ENCODE peak calls at places on chromosomes 1 and 21, in nine cellular contexts. Z is activated CD4-positive, alpha-beta T cell treated with anti-CD3 and anti-CD28 coated beads for 24 hours; Q is neural crest cell; W is kidney glomerular epithelial cell; O is CMK; K is stimulated activated CD4-positive, alpha-beta T cell treated with anti-CD3 and anti-CD28 coated beads, Interleukin-15, amount 100 ng/mL, for 1 hour; U is small intestine; E is CD4-positive, CD25-positive, alpha-beta regulatory T cell; I is A549. P is an unnamed sample.

GRCh38 chr1:81225769-81226602 is 574.7 kb upstream of the ADGRL2 start:
- DNase-seq in Z (no peak), Q (no peak), W (no peak), O (no peak), K (no peak), U (no peak), E (no peak), I (no peak), P (no peak)

GRCh38 chr1:225848044-225848955 is 33.9 kb downstream of the TMEM63A start:
- DNase-seq in Z (no peak), Q (no peak), W (no peak), O (peak; percentile 77), K (no peak), U (no peak), E (peak; percentile 54), I (no peak), P (no peak)

GRCh38 chr1:171801395-171801990 is 20.0 kb downstream of the METTL13 start:
- DNase-seq in Z (no peak), Q (peak; percentile 20), W (peak; percentile 61), O (no peak), K (no peak), U (peak; percentile 69), E (no peak), I (peak; percentile 54), P (peak; percentile 91)

GRCh38 chr1:98437540-98437939 is 224.0 kb upstream of the SNX7 start:
- DNase-seq in Z (no peak), Q (no peak), W (no peak), O (no peak), K (no peak), U (peak; percentile 11), E (no peak), I (no peak), P (no peak)

GRCh38 chr1:15141933-15142647 is 11.5 kb upstream of the TMEM51 start:
- DNase-seq in Z (no peak), Q (no peak), W (no peak), O (no peak), K (no peak), U (no peak), E (no peak), I (no peak), P (no peak)

GRCh38 chr21:39022901-39023693 is 160.2 kb downstream of the PSMG1 start:
- DNase-seq in Z (no peak), Q (no peak), W (peak; percentile 74), O (no peak), K (no peak), U (no peak), E (no peak), I (no peak), P (peak; percentile 72)

GRCh38 chr1:242813490-242814091 is 289.1 kb upstream of the PLD5 start:
- DNase-seq in Z (no peak), Q (no peak), W (no peak), O (no peak), K (no peak), U (no peak), E (no peak), I (no peak), P (no peak)

GRCh38 chr1:77031101-77031662 is 163.9 kb downstream of the ST6GALNAC5 start:
- DNase-seq in Z (no peak), Q (no peak), W (peak; percentile 28), O (no peak), K (no peak), U (peak; percentile 1), E (no peak), I (peak; percentile 26), P (no peak)

GRCh38 chr1:96309783-96310182 is 411.8 kb upstream of the PTBP2 start:
- DNase-seq in Z (no peak), Q (no peak), W (peak; percentile 2), O (no peak), K (no peak), U (no peak), E (no peak), I (no peak), P (no peak)

GRCh38 chr1:229691362-229691761 is 65.3 kb downstream of the URB2 start:
- DNase-seq in Z (no peak), Q (no peak), W (no peak), O (peak; percentile 20), K (no peak), U (peak; percentile 55), E (no peak), I (no peak), P (no peak)

GRCh38 chr1:177952249-177952648 is 17.6 kb downstream of the SEC16B start:
- DNase-seq in Z (no peak), Q (no peak), W (no peak), O (no peak), K (no peak), U (no peak), E (no peak), I (no peak), P (no peak)

GRCh38 chr1:100077525-100077924 is 55.2 kb downstream of the SASS6 start:
- DNase-seq in Z (no peak), Q (no peak), W (no peak), O (no peak), K (no peak), U (no peak), E (no peak), I (no peak), P (no peak)

GRCh38 chr1:68151690-68152089 is 80.6 kb downstream of the WLS start:
- DNase-seq in Z (no peak), Q (no peak), W (no peak), O (no peak), K (no peak), U (no peak), E (no peak), I (no peak), P (no peak)

GRCh38 chr1:209876091-209876800 is 48.5 kb downstream of the UTP25 start:
- DNase-seq in Z (no peak), Q (no peak), W (no peak), O (no peak), K (no peak), U (no peak), E (no peak), I (no peak), P (no peak)

GRCh38 chr1:169835647-169836046 is 40.9 kb upstream of the METTL18 start:
- DNase-seq in Z (no peak), Q (no peak), W (no peak), O (no peak), K (no peak), U (no peak), E (no peak), I (no peak), P (no peak)

GRCh38 chr1:66711420-66711819 is 40.8 kb upstream of the DYNLT5 start:
- DNase-seq in Z (no peak), Q (no peak), W (peak; percentile 8), O (no peak), K (no peak), U (no peak), E (no peak), I (no peak), P (peak; percentile 35)